ENCODE peak calls at places on chromosomes 2 and 18, in four cellular contexts. Y is activated T-cell treated with anti-CD3 and anti-CD28 coated beads for 24 hours, L is activated B cell treated with CpG ODN at 0.5 μM for 24 hours, U is NCI-H82. I is an unnamed sample.

GRCh38 chr18:46211816-46212215 is 107.6 kb downstream of the HAUS1 start:
- DNase-seq in Y (no peak), L (no peak), U (no peak), I (no peak)

GRCh38 chr2:150610670-150611279 is 123.3 kb upstream of the RND3 start:
- DNase-seq in Y (no peak), L (no peak), U (peak), I (no peak)

GRCh38 chr18:68438983-68439382 is 275.9 kb downstream of the TMX3 start:
- DNase-seq in Y (no peak), L (no peak), U (no peak), I (no peak)

GRCh38 chr2:160576054-160576499 is 82.5 kb upstream of the RBMS1 start:
- DNase-seq in Y (no peak), L (no peak), U (no peak), I (no peak)

GRCh38 chr2:104254017-104254416 is 599.9 kb upstream of the POU3F3 start:
- DNase-seq in Y (no peak), L (no peak), U (no peak), I (no peak)

GRCh38 chr2:185372188-185372587 is 366.4 kb upstream of the FSIP2 start:
- DNase-seq in Y (no peak), L (no peak), U (no peak), I (no peak)

GRCh38 chr2:67012165-67012564 is 385.0 kb upstream of the ETAA1 start:
- DNase-seq in Y (no peak), L (no peak), U (no peak), I (no peak)

GRCh38 chr2:63488118-63488713 is 100.1 kb downstream of the WDPCP start:
- DNase-seq in Y (no peak), L (no peak), U (peak), I (no peak)

GRCh38 chr2:188811522-188811921 is 162.7 kb upstream of the COL3A1 start:
- DNase-seq in Y (no peak), L (no peak), U (no peak), I (no peak)

GRCh38 chr2:158539176-158539895 is 82.6 kb downstream of the PKP4 start:
- DNase-seq in Y (no peak), L (no peak), U (no peak), I (no peak)

GRCh38 chr2:236692937-236693336 is 123.3 kb downstream of the ACKR3 start:
- DNase-seq in Y (no peak), L (no peak), U (no peak), I (no peak)

GRCh38 chr18:58788971-58789797 is 75.5 kb upstream of the ZNF532 start:
- DNase-seq in Y (no peak), L (no peak), U (peak), I (no peak)

GRCh38 chr2:221610675-221611074 is 38.6 kb upstream of the EPHA4 start:
- DNase-seq in Y (no peak), L (no peak), U (peak), I (no peak)

GRCh38 chr2:102592601-102593000 is 26.8 kb upstream of the SLC9A2 start:
- DNase-seq in Y (no peak), L (no peak), U (no peak), I (no peak)

GRCh38 chr18:24600076-24600654 is 139.7 kb downstream of the HRH4 start:
- DNase-seq in Y (no peak), L (no peak), U (peak), I (no peak)

GRCh38 chr2:11307764-11308415 is 36.5 kb downstream of the ROCK2 start:
- DNase-seq in Y (no peak), L (no peak), U (no peak), I (peak)

GRCh38 chr18:76953186-76953982 is 131.0 kb downstream of the ZNF236 start:
- DNase-seq in Y (no peak), L (no peak), U (no peak), I (peak)

GRCh38 chr2:216713691-216714411 is 18.5 kb upstream of the IGFBP5 start:
- DNase-seq in Y (no peak), L (no peak), U (no peak), I (no peak)

GRCh38 chr2:17821535-17822451 is 5.5 kb downstream of the MSGN1 start:
- DNase-seq in Y (no peak), L (no peak), U (no peak), I (no peak)

GRCh38 chr2:25030702-25031101 is 11.2 kb upstream of the EFR3B start:
- DNase-seq in Y (no peak), L (no peak), U (no peak), I (no peak)

GRCh38 chr2:8607591-8607990 is 74.3 kb upstream of the ID2 start:
- DNase-seq in Y (no peak), L (no peak), U (no peak), I (no peak)

GRCh38 chr18:59272971-59273935 is at the start of gene RAX:
- DNase-seq in Y (no peak), L (no peak), U (peak), I (peak)

GRCh38 chr2:69030791-69031190 is 17.8 kb downstream of the ANTXR1 start:
- DNase-seq in Y (no peak), L (no peak), U (no peak), I (no peak)

GRCh38 chr2:224101820-224102630 is 62.9 kb upstream of the SERPINE2 start:
- DNase-seq in Y (no peak), L (no peak), U (no peak), I (no peak)